ENCODE peak calls at places on chromosomes 2 and 18, in ten cellular contexts. F is HCEC 1CT; B is hepatocyte; I is amniotic stem cell; K is stimulated activated CD4-positive, alpha-beta T cell treated with anti-CD3 and anti-CD28 coated beads, Interleukin-2, amount 100 ng/mL, for 48 hours; X is dorsolateral prefrontal cortex; S is nephron progenitor cell; L is adrenal gland; C is MCF 10A; A is naive thymus-derived CD4-positive, alpha-beta T cell. E is an unnamed sample.

GRCh38 chr2:239245872-239246701 is 154.7 kb downstream of the HDAC4 start:
- DNase-seq in F (no peak), B (no peak), I (no peak), K (no peak), X (peak), S (peak), L (peak), C (peak), A (no peak), E (no peak)

GRCh38 chr2:196101325-196101981 is 32.8 kb upstream of the DNAH7 start:
- DNase-seq in F (peak), B (no peak), I (no peak), K (peak), X (no peak), S (no peak), L (peak), C (no peak), A (no peak), E (no peak)

GRCh38 chr18:8929381-8929780 is 173.1 kb upstream of the NDUFV2 start:
- DNase-seq in F (peak), B (no peak), I (no peak), K (no peak), X (no peak), S (no peak), L (no peak), C (no peak), A (no peak), E (no peak)

GRCh38 chr2:5052905-5053304 is 639.3 kb upstream of the SOX11 start:
- DNase-seq in F (no peak), B (no peak), I (no peak), K (no peak), X (no peak), S (no peak), L (no peak), C (no peak), A (no peak), E (no peak)

GRCh38 chr2:134443814-134444480 is 190.1 kb downstream of the MGAT5 start:
- DNase-seq in F (no peak), B (no peak), I (no peak), K (no peak), X (no peak), S (no peak), L (no peak), C (no peak), A (no peak), E (no peak)

GRCh38 chr2:128600606-128601297 is 282.1 kb upstream of the HS6ST1 start:
- DNase-seq in F (no peak), B (no peak), I (no peak), K (no peak), X (no peak), S (no peak), L (no peak), C (no peak), A (no peak), E (no peak)

GRCh38 chr18:28541276-28541930 is 364.5 kb upstream of the CDH2 start:
- DNase-seq in F (no peak), B (no peak), I (no peak), K (no peak), X (peak), S (no peak), L (no peak), C (no peak), A (no peak), E (no peak)

GRCh38 chr2:181250691-181251090 is 206.5 kb upstream of the ITGA4 start:
- DNase-seq in F (peak), B (no peak), I (no peak), K (no peak), X (no peak), S (no peak), L (no peak), C (peak), A (no peak), E (no peak)

GRCh38 chr2:10048501-10049171 is 5.3 kb downstream of the KLF11 start:
- DNase-seq in F (peak), B (peak), I (peak), K (no peak), X (no peak), S (no peak), L (no peak), C (peak), A (peak), E (no peak)

GRCh38 chr2:205352593-205352992 is 329.7 kb upstream of the NRP2 start:
- DNase-seq in F (peak), B (no peak), I (no peak), K (no peak), X (no peak), S (no peak), L (no peak), C (peak), A (no peak), E (no peak)

GRCh38 chr2:161677634-161678033 is 53.4 kb downstream of the SLC4A10 start:
- DNase-seq in F (no peak), B (no peak), I (no peak), K (no peak), X (no peak), S (no peak), L (no peak), C (peak), A (no peak), E (no peak)

GRCh38 chr2:71452565-71452964 is 796 bp upstream of the DYSF start:
- DNase-seq in F (peak), B (peak), I (no peak), K (no peak), X (no peak), S (no peak), L (peak), C (peak), A (no peak), E (no peak)

GRCh38 chr2:152925540-152926448 is 207.4 kb downstream of the ARL6IP6 start:
- DNase-seq in F (peak), B (peak), I (no peak), K (peak), X (peak), S (peak), L (peak), C (peak), A (no peak), E (peak)

GRCh38 chr2:197122821-197123220 is 187.8 kb downstream of the ANKRD44 start:
- DNase-seq in F (no peak), B (no peak), I (no peak), K (no peak), X (no peak), S (no peak), L (no peak), C (no peak), A (no peak), E (no peak)

GRCh38 chr2:41908349-41908748 is 139.5 kb upstream of the PKDCC start:
- DNase-seq in F (no peak), B (no peak), I (no peak), K (no peak), X (no peak), S (no peak), L (no peak), C (no peak), A (no peak), E (no peak)

GRCh38 chr18:55489742-55490055 is 98.3 kb downstream of the TCF4 start:
- DNase-seq in F (no peak), B (no peak), I (no peak), K (peak), X (no peak), S (no peak), L (peak), C (no peak), A (peak), E (no peak)

GRCh38 chr2:106839849-106840595 is 45.9 kb downstream of the ST6GAL2 start:
- DNase-seq in F (no peak), B (peak), I (no peak), K (no peak), X (no peak), S (peak), L (no peak), C (no peak), A (no peak), E (no peak)

GRCh38 chr18:12608292-12608691 is 49.6 kb downstream of the SPIRE1 start:
- DNase-seq in F (peak), B (no peak), I (no peak), K (no peak), X (no peak), S (no peak), L (no peak), C (peak), A (no peak), E (no peak)

GRCh38 chr2:86331391-86331790 is 6.0 kb downstream of the REEP1 start:
- DNase-seq in F (no peak), B (peak), I (no peak), K (no peak), X (no peak), S (no peak), L (peak), C (no peak), A (no peak), E (no peak)